ENCODE peak calls at places on chromosomes 6 and 20, in four cellular contexts. G is H9, U is type B pancreatic cell, K is GM13977. Y is an unnamed sample.

GRCh38 chr6:91500689-91501303 is 913.9 kb upstream of the MAP3K7 start:
- DNase-seq in G (no peak), U (no peak), K (no peak), Y (no peak)

GRCh38 chr6:134564705-134565104 is 246.8 kb upstream of the SGK1 start:
- DNase-seq in G (no peak), U (no peak), K (no peak), Y (no peak)

GRCh38 chr6:52216932-52217331 is 27.4 kb downstream of the IL17F start:
- DNase-seq in G (no peak), U (no peak), K (no peak), Y (no peak)

GRCh38 chr6:35080016-35080680 is 61.0 kb downstream of the TCP11 start:
- DNase-seq in G (no peak), U (no peak), K (no peak), Y (peak; percentile 52)

GRCh38 chr6:13908955-13909381 is 15.8 kb upstream of the RNF182 start:
- DNase-seq in G (peak; percentile 52), U (no peak), K (peak; percentile 76), Y (no peak)

GRCh38 chr6:105794263-105794662 is 291.9 kb upstream of the PRDM1 start:
- DNase-seq in G (peak; percentile 55), U (no peak), K (no peak), Y (no peak)

GRCh38 chr6:109397020-109397419 is 14.8 kb upstream of the CD164 start:
- DNase-seq in G (no peak), U (no peak), K (no peak), Y (no peak)

GRCh38 chr20:62046431-62046830 is 19.2 kb downstream of the TAF4 start:
- DNase-seq in G (no peak), U (no peak), K (no peak), Y (no peak)

GRCh38 chr6:37381579-37381978 is 27.8 kb downstream of the RNF8 start:
- DNase-seq in G (peak; percentile 78), U (no peak), K (peak; percentile 65), Y (no peak)

GRCh38 chr6:166490671-166491500 is 95.6 kb downstream of the RAMACL start:
- DNase-seq in G (no peak), U (no peak), K (no peak), Y (no peak)

GRCh38 chr20:17749979-17750721 is 50.4 kb downstream of the BANF2 start:
- DNase-seq in G (no peak), U (no peak), K (no peak), Y (no peak)

GRCh38 chr20:19706463-19706862 is 51.6 kb upstream of the RIN2 start:
- DNase-seq in G (no peak), U (no peak), K (no peak), Y (no peak)

GRCh38 chr20:59598625-59599310 is 5.6 kb upstream of the PHACTR3 start:
- DNase-seq in G (peak; percentile 70), U (no peak), K (peak; percentile 82), Y (no peak)

GRCh38 chr6:37582309-37582708 is 82.6 kb upstream of the CCDC167 start:
- DNase-seq in G (no peak), U (no peak), K (no peak), Y (no peak)

GRCh38 chr6:41332842-41333736 is 2.3 kb upstream of the NCR2 start:
- DNase-seq in G (no peak), U (no peak), K (no peak), Y (no peak)

GRCh38 chr6:32607988-32608298 is 18.3 kb upstream of the HLA-DRB1 start:
- DNase-seq in G (no peak), U (no peak), K (no peak), Y (no peak)

GRCh38 chr6:32607263-32607987 is 17.8 kb upstream of the HLA-DRB1 start:
- DNase-seq in G (no peak), U (no peak), K (no peak), Y (no peak)

GRCh38 chr6:32609731-32610640 is 20.3 kb upstream of the HLA-DRB1 start:
- DNase-seq in G (peak; percentile 95), U (peak; percentile 72), K (peak; percentile 56), Y (peak; percentile 70)

GRCh38 chr6:32609391-32609730 is 19.7 kb upstream of the HLA-DRB1 start:
- DNase-seq in G (no peak), U (no peak), K (no peak), Y (no peak)

DNA sequence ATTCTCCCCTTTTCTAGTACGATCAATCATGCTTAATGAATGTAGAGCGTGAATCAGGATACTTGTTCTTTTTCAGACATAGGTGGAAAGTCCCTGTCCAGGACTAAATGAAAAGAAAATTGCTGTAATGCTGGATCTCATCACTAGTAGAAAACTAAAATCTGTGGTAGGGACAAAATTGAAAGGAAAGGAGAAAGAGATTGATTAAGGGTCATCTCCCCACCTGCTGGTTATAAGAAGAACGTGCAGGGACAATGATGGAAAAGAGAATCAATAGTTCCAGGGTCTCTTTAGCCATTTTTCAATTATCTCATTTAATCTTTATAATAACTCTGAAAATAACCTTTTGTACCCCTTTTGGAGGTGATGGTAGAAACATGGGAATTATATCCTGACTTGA is 18.7 kb upstream of the HLA-DRB1 start:
- DNase-seq in G (no peak), U (no peak), K (no peak), Y (no peak)
- TF ChIP-seq CTCF in G (peak; percentile 69), U (peak; percentile 64), K (no peak), Y (no peak)

GRCh38 chr20:5552154-5552553 is 198.0 kb upstream of the SHLD1 start:
- DNase-seq in G (no peak), U (no peak), K (no peak), Y (no peak)

GRCh38 chr20:5553194-5553815 is 196.9 kb upstream of the SHLD1 start:
- DNase-seq in G (no peak), U (no peak), K (no peak), Y (no peak)

GRCh38 chr20:5559937-5560336 is 190.3 kb upstream of the SHLD1 start:
- DNase-seq in G (no peak), U (no peak), K (no peak), Y (no peak)

GRCh38 chr20:5551621-5552020 is 198.6 kb upstream of the SHLD1 start:
- DNase-seq in G (no peak), U (no peak), K (no peak), Y (no peak)

GRCh38 chr20:5557123-5557522 is 193.1 kb upstream of the SHLD1 start:
- DNase-seq in G (peak; percentile 66), U (no peak), K (peak; percentile 40), Y (no peak)
- TF ChIP-seq CTCF in G (peak; percentile 84), U (peak; percentile 74), K (peak; percentile 64), Y (no peak)

DNA sequence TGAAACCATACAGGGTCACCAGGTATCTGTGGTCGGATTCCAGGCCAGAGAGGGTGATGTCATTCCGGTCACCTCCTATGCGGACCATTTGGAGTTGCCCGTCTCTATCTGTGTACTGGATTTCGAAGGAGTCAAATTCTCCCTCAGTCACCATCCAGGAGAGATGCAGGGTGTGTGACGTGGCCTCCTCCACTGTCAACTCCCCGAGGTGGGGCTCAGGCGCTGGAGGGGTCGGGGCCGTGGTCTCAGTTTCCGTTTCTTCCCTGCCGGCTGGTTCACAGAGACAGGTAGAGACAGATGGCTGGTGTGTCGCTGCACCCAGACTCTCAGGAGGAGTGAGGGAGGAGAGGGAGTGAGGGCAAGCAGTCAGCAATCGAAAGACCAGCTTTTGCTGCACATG is 30.7 kb downstream of the CYP21A2 start:
- DNase-seq in G (no peak), U (no peak), K (no peak), Y (no peak)
- TF ChIP-seq CTCF in G (no peak), U (no peak), K (no peak), Y (no peak)

GRCh38 chr6:163175301-163175700 is 239.2 kb upstream of the QKI start:
- DNase-seq in G (no peak), U (no peak), K (no peak), Y (no peak)

GRCh38 chr6:163173741-163174140 is 240.8 kb upstream of the QKI start:
- DNase-seq in G (no peak), U (no peak), K (no peak), Y (no peak)

GRCh38 chr6:163165922-163166321 is 248.6 kb upstream of the QKI start:
- DNase-seq in G (no peak), U (no peak), K (no peak), Y (no peak)

GRCh38 chr6:163169521-163169920 is 245.0 kb upstream of the QKI start:
- DNase-seq in G (no peak), U (no peak), K (no peak), Y (no peak)

DNA sequence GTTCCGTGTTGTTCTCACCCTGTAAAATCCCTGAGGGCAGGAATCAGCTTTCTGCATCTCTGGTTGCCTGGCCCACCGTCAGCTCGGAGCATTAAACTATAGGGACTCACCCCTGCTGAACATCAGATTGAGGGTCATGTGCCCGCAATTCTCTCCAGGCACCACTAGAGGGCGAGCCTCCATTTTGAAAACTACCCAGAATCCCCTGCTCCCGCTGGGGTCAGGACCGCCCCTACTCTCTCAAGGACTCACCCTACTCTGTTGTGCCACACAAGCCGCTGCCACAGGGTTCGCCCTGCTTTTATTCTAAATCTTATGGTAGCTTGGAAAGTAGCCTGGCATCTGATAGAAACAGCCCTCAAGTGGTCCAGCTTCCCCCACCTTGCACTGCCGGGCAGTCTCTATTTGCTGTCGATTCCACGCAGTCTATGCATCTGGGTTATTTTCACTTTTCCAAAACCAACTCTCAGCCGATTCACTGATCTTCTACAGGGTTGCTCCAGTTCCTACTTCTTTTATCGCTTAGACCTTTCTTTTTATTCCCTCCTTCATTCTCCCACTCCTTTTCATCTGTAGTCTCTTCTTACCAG is 244.1 kb upstream of the QKI start:
- DNase-seq in G (peak; percentile 59), U (no peak), K (no peak), Y (no peak)
- TF ChIP-seq CTCF in G (peak; percentile 88), U (peak; percentile 79), K (peak; percentile 58), Y (no peak)

GRCh38 chr20:48861444-48861843 is 33.6 kb upstream of the PREX1 start:
- DNase-seq in G (no peak), U (no peak), K (peak; percentile 45), Y (no peak)
- TF ChIP-seq CTCF in G (no peak), U (no peak), K (no peak), Y (no peak)

GRCh38 chr20:37492096-37492625 is 28.9 kb upstream of the NNAT start:
- DNase-seq in G (no peak), U (no peak), K (no peak), Y (no peak)

GRCh38 chr20:37490670-37491350 is 30.2 kb upstream of the NNAT start:
- DNase-seq in G (no peak), U (no peak), K (no peak), Y (no peak)

GRCh38 chr20:37494301-37494700 is 26.7 kb upstream of the NNAT start:
- DNase-seq in G (no peak), U (no peak), K (no peak), Y (no peak)

GRCh38 chr20:37494796-37495195 is 26.3 kb upstream of the NNAT start:
- DNase-seq in G (no peak), U (no peak), K (no peak), Y (no peak)

DNA sequence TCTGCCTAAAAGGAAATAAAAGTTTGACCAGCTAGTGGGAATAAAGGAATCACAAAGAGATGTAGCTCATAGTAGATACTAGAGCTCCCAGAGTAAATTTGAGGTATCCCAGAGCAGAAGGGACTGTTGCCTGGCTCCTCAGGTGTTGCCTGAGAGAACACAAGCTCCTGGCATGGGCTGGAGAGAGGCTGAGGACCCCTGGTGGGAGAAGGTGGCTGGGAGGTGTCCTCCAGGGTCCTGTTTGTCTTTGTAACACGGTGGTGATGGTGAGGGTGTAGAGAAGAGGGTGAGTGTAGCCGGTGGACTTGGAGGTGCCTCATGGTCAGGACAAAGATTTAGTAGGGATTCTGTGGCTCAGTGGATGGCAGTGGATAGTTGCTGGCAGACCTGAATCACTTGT is 28.1 kb upstream of the NNAT start:
- DNase-seq in G (no peak), U (no peak), K (no peak), Y (no peak)
- TF ChIP-seq CTCF in G (no peak), U (no peak), K (no peak), Y (no peak)